ENCODE peak calls at places on chromosome 3, in nine cellular contexts. One of them, this sample, is unnamed.

GRCh38 chr3:159732172-159733111 is 256.2 kb upstream of the IL12A start:
- DNase-seq in K562: no peak
- DNase-seq in Peyer's patch: no peak
- DNase-seq in HCT116: peak; percentile 27
- DNase-seq in heart left ventricle: peak; percentile 22
- DNase-seq in HepG2: no peak
- DNase-seq in transverse colon: no peak
- DNase-seq in stomach: no peak
- DNase-seq in body of pancreas: no peak
- DNase-seq in this sample: no peak

GRCh38 chr3:69219101-69219708 is 96.8 kb upstream of the LMOD3 start:
- DNase-seq in heart left ventricle: no peak
- DNase-seq in transverse colon: no peak
- DNase-seq in HCT116: no peak
- DNase-seq in HepG2: no peak
- DNase-seq in Peyer's patch: no peak
- DNase-seq in body of pancreas: no peak
- DNase-seq in stomach: no peak
- DNase-seq in K562: no peak
- DNase-seq in this sample: no peak

GRCh38 chr3:117547956-117548550 is 838.5 kb downstream of the TUSC7 start:
- DNase-seq in body of pancreas: no peak
- DNase-seq in HCT116: no peak
- DNase-seq in K562: no peak
- DNase-seq in HepG2: no peak
- DNase-seq in Peyer's patch: no peak
- DNase-seq in heart left ventricle: no peak
- DNase-seq in stomach: no peak
- DNase-seq in transverse colon: no peak
- DNase-seq in this sample: no peak

GRCh38 chr3:103295974-103296570 is 861.3 kb downstream of the ZPLD1 start:
- DNase-seq in Peyer's patch: no peak
- DNase-seq in body of pancreas: no peak
- DNase-seq in transverse colon: no peak
- DNase-seq in K562: no peak
- DNase-seq in stomach: no peak
- DNase-seq in HCT116: peak; percentile 19
- DNase-seq in heart left ventricle: no peak
- DNase-seq in HepG2: peak; percentile 5
- DNase-seq in this sample: no peak

GRCh38 chr3:50423543-50423942 is 64.2 kb upstream of the TMEM115 start:
- DNase-seq in stomach: peak; percentile 83
- DNase-seq in K562: no peak
- DNase-seq in Peyer's patch: no peak
- DNase-seq in transverse colon: no peak
- DNase-seq in heart left ventricle: no peak
- DNase-seq in HepG2: peak; percentile 50
- DNase-seq in HCT116: no peak
- DNase-seq in body of pancreas: no peak
- DNase-seq in this sample: no peak

GRCh38 chr3:111668912-111669488 is 73.9 kb upstream of the ZBED2 start:
- DNase-seq in stomach: no peak
- DNase-seq in body of pancreas: no peak
- DNase-seq in Peyer's patch: no peak
- DNase-seq in HCT116: peak; percentile 47
- DNase-seq in K562: peak; percentile 9
- DNase-seq in heart left ventricle: no peak
- DNase-seq in transverse colon: no peak
- DNase-seq in HepG2: peak; percentile 50
- DNase-seq in this sample: no peak

GRCh38 chr3:72008226-72008996 is 223.5 kb upstream of the PROK2 start:
- DNase-seq in HepG2: no peak
- DNase-seq in body of pancreas: no peak
- DNase-seq in transverse colon: no peak
- DNase-seq in HCT116: no peak
- DNase-seq in K562: no peak
- DNase-seq in heart left ventricle: no peak
- DNase-seq in Peyer's patch: no peak
- DNase-seq in stomach: no peak
- DNase-seq in this sample: no peak

GRCh38 chr3:143240921-143241320 is 121.3 kb downstream of the CHST2 start:
- DNase-seq in K562: no peak
- DNase-seq in Peyer's patch: no peak
- DNase-seq in HCT116: no peak
- DNase-seq in transverse colon: no peak
- DNase-seq in body of pancreas: no peak
- DNase-seq in HepG2: no peak
- DNase-seq in heart left ventricle: no peak
- DNase-seq in stomach: no peak
- DNase-seq in this sample: no peak

GRCh38 chr3:67312205-67312604 is 314.1 kb downstream of the KBTBD8 start:
- DNase-seq in heart left ventricle: no peak
- DNase-seq in body of pancreas: no peak
- DNase-seq in K562: no peak
- DNase-seq in HepG2: no peak
- DNase-seq in transverse colon: no peak
- DNase-seq in HCT116: no peak
- DNase-seq in stomach: no peak
- DNase-seq in Peyer's patch: no peak
- DNase-seq in this sample: no peak

GRCh38 chr3:89851974-89852621 is 744.7 kb downstream of the EPHA3 start:
- DNase-seq in stomach: peak; percentile 45
- DNase-seq in HCT116: no peak
- DNase-seq in transverse colon: peak; percentile 32
- DNase-seq in heart left ventricle: peak; percentile 30
- DNase-seq in HepG2: peak; percentile 36
- DNase-seq in Peyer's patch: no peak
- DNase-seq in K562: no peak
- DNase-seq in body of pancreas: peak; percentile 29
- DNase-seq in this sample: no peak

GRCh38 chr3:64685331-64685799 is 2.4 kb downstream of the ADAMTS9 start:
- DNase-seq in heart left ventricle: peak; percentile 66
- DNase-seq in Peyer's patch: no peak
- DNase-seq in HepG2: no peak
- DNase-seq in HCT116: no peak
- DNase-seq in body of pancreas: peak; percentile 25
- DNase-seq in stomach: no peak
- DNase-seq in K562: no peak
- DNase-seq in transverse colon: peak; percentile 48
- DNase-seq in this sample: peak; percentile 70

GRCh38 chr3:112004187-112004586 is 5.5 kb downstream of the TAGLN3 start:
- DNase-seq in transverse colon: no peak
- DNase-seq in HepG2: no peak
- DNase-seq in Peyer's patch: no peak
- DNase-seq in K562: no peak
- DNase-seq in body of pancreas: no peak
- DNase-seq in heart left ventricle: no peak
- DNase-seq in HCT116: no peak
- DNase-seq in stomach: no peak
- DNase-seq in this sample: no peak

GRCh38 chr3:139231555-139232281 is 112.1 kb upstream of the MRPS22 start:
- DNase-seq in transverse colon: no peak
- DNase-seq in K562: no peak
- DNase-seq in HCT116: no peak
- DNase-seq in HepG2: no peak
- DNase-seq in Peyer's patch: no peak
- DNase-seq in heart left ventricle: no peak
- DNase-seq in body of pancreas: no peak
- DNase-seq in stomach: no peak
- DNase-seq in this sample: no peak

GRCh38 chr3:24641628-24642027 is 147.0 kb upstream of the THRB start:
- DNase-seq in K562: no peak
- DNase-seq in HepG2: no peak
- DNase-seq in transverse colon: no peak
- DNase-seq in body of pancreas: no peak
- DNase-seq in HCT116: no peak
- DNase-seq in Peyer's patch: no peak
- DNase-seq in stomach: no peak
- DNase-seq in heart left ventricle: no peak
- DNase-seq in this sample: no peak

GRCh38 chr3:52895416-52895815 is 1.9 kb downstream of the STIMATE start:
- DNase-seq in K562: no peak
- DNase-seq in stomach: no peak
- DNase-seq in HepG2: no peak
- DNase-seq in Peyer's patch: no peak
- DNase-seq in transverse colon: no peak
- DNase-seq in body of pancreas: no peak
- DNase-seq in HCT116: no peak
- DNase-seq in heart left ventricle: no peak
- DNase-seq in this sample: no peak

GRCh38 chr3:178443634-178444033 is 92.6 kb upstream of the KCNMB2 start:
- DNase-seq in HCT116: no peak
- DNase-seq in stomach: no peak
- DNase-seq in Peyer's patch: no peak
- DNase-seq in body of pancreas: no peak
- DNase-seq in heart left ventricle: no peak
- DNase-seq in transverse colon: no peak
- DNase-seq in HepG2: no peak
- DNase-seq in K562: no peak
- DNase-seq in this sample: no peak

GRCh38 chr3:5141760-5142159 is 19.7 kb downstream of the ARL8B start:
- DNase-seq in HepG2: no peak
- DNase-seq in heart left ventricle: no peak
- DNase-seq in Peyer's patch: no peak
- DNase-seq in transverse colon: no peak
- DNase-seq in body of pancreas: no peak
- DNase-seq in HCT116: no peak
- DNase-seq in stomach: no peak
- DNase-seq in K562: no peak
- DNase-seq in this sample: no peak
- H3K9me3 ChIP-seq in HepG2: no peaks in the 10 kb centered on the region
- H3K9me3 ChIP-seq in heart left ventricle: peaks cover 14% of the 10 kb centered on the region
- H3K9me3 ChIP-seq in Peyer's patch: no peaks in the 10 kb centered on the region
- H3K9me3 ChIP-seq in transverse colon: no peaks in the 10 kb centered on the region
- H3K9me3 ChIP-seq in body of pancreas: no peaks in the 10 kb centered on the region
- H3K9me3 ChIP-seq in HCT116: no peaks in the 10 kb centered on the region
- H3K9me3 ChIP-seq in stomach: no peaks in the 10 kb centered on the region
- H3K9me3 ChIP-seq in K562: no peaks in the 10 kb centered on the region
- H3K9me3 ChIP-seq in this sample: no peaks in the 10 kb centered on the region

GRCh38 chr3:16884084-16884747 is 539 bp upstream of the PLCL2 start:
- DNase-seq in Peyer's patch: peak; percentile 83
- DNase-seq in transverse colon: peak; percentile 79
- DNase-seq in HepG2: no peak
- DNase-seq in stomach: peak; percentile 58
- DNase-seq in K562: peak; percentile 70
- DNase-seq in HCT116: no peak
- DNase-seq in heart left ventricle: peak; percentile 80
- DNase-seq in body of pancreas: peak; percentile 74
- DNase-seq in this sample: peak; percentile 93
- H3K27ac ChIP-seq in Peyer's patch: peak overlapping the region; percentile 93
- H3K27ac ChIP-seq in transverse colon: peak overlapping the region; percentile 95
- H3K27ac ChIP-seq in HepG2: no peak overlapping the region
- H3K27ac ChIP-seq in stomach: peak overlapping the region; percentile 94
- H3K27ac ChIP-seq in K562: no peak overlapping the region
- H3K27ac ChIP-seq in HCT116: peak overlapping the region; percentile 41
- H3K27ac ChIP-seq in heart left ventricle: peak overlapping the region; percentile 94
- H3K27ac ChIP-seq in body of pancreas: peak overlapping the region; percentile 87
- H3K27ac ChIP-seq in this sample: peak overlapping the region; percentile 96

GRCh38 chr3:152496716-152497115 is 228.0 kb downstream of the MBNL1 start:
- DNase-seq in heart left ventricle: no peak
- DNase-seq in K562: no peak
- DNase-seq in HepG2: no peak
- DNase-seq in transverse colon: no peak
- DNase-seq in body of pancreas: no peak
- DNase-seq in HCT116: no peak
- DNase-seq in stomach: no peak
- DNase-seq in Peyer's patch: no peak
- DNase-seq in this sample: no peak
- TF ChIP-seq POLR2A in heart left ventricle: no peak
- TF ChIP-seq POLR2A in K562: no peak
- TF ChIP-seq POLR2A in HepG2: no peak
- TF ChIP-seq POLR2A in transverse colon: no peak
- TF ChIP-seq POLR2A in body of pancreas: no peak
- TF ChIP-seq POLR2A in HCT116: no peak
- TF ChIP-seq POLR2A in stomach: no peak
- TF ChIP-seq POLR2A in Peyer's patch: no peak
- TF ChIP-seq POLR2A in this sample: no peak

GRCh38 chr3:31648286-31648968 is 115.7 kb downstream of the STT3B start:
- DNase-seq in Peyer's patch: no peak
- DNase-seq in HCT116: no peak
- DNase-seq in HepG2: no peak
- DNase-seq in K562: no peak
- DNase-seq in body of pancreas: no peak
- DNase-seq in transverse colon: no peak
- DNase-seq in heart left ventricle: no peak
- DNase-seq in stomach: no peak
- DNase-seq in this sample: no peak

GRCh38 chr3:31652296-31652695 is 119.6 kb downstream of the STT3B start:
- DNase-seq in HepG2: no peak
- DNase-seq in stomach: no peak
- DNase-seq in heart left ventricle: no peak
- DNase-seq in transverse colon: no peak
- DNase-seq in HCT116: no peak
- DNase-seq in Peyer's patch: no peak
- DNase-seq in body of pancreas: no peak
- DNase-seq in K562: no peak
- DNase-seq in this sample: no peak

GRCh38 chr3:31654998-31655397 is 122.3 kb downstream of the STT3B start:
- DNase-seq in Peyer's patch: no peak
- DNase-seq in transverse colon: no peak
- DNase-seq in HepG2: no peak
- DNase-seq in HCT116: no peak
- DNase-seq in K562: no peak
- DNase-seq in heart left ventricle: no peak
- DNase-seq in body of pancreas: no peak
- DNase-seq in stomach: no peak
- DNase-seq in this sample: no peak

GRCh38 chr3:31659246-31659645 is 126.5 kb downstream of the STT3B start:
- DNase-seq in HCT116: no peak
- DNase-seq in stomach: no peak
- DNase-seq in transverse colon: no peak
- DNase-seq in body of pancreas: no peak
- DNase-seq in HepG2: no peak
- DNase-seq in K562: no peak
- DNase-seq in heart left ventricle: no peak
- DNase-seq in Peyer's patch: no peak
- DNase-seq in this sample: no peak

GRCh38 chr3:31653464-31653863 is 120.7 kb downstream of the STT3B start:
- DNase-seq in stomach: no peak
- DNase-seq in K562: no peak
- DNase-seq in Peyer's patch: no peak
- DNase-seq in HepG2: peak; percentile 50
- DNase-seq in heart left ventricle: no peak
- DNase-seq in transverse colon: no peak
- DNase-seq in body of pancreas: no peak
- DNase-seq in HCT116: no peak
- DNase-seq in this sample: no peak
- H3K9me3 ChIP-seq in stomach: peaks cover 80% of the 10 kb centered on the region
- H3K9me3 ChIP-seq in K562: peaks cover 20% of the 10 kb centered on the region
- H3K9me3 ChIP-seq in Peyer's patch: peaks cover 54% of the 10 kb centered on the region
- H3K9me3 ChIP-seq in HepG2: peaks cover 35% of the 10 kb centered on the region
- H3K9me3 ChIP-seq in heart left ventricle: peaks cover 90% of the 10 kb centered on the region
- H3K9me3 ChIP-seq in transverse colon: peaks cover 65% of the 10 kb centered on the region
- H3K9me3 ChIP-seq in body of pancreas: no peaks in the 10 kb centered on the region
- H3K9me3 ChIP-seq in HCT116: peaks cover 17% of the 10 kb centered on the region
- H3K9me3 ChIP-seq in this sample: peaks cover 75% of the 10 kb centered on the region

This sample was measured in upper lobe of left lung.